ENCODE peak calls at places on chromosome 19, in five cellular contexts. G is HCEC 1CT; Q is stimulated activated CD4-positive, alpha-beta T cell treated with anti-CD3 and anti-CD28 coated beads, Interleukin-1b, Interleukin-23, amount 100 ng/mL, for 4 hours; I is GM04503; U is hippocampal formation. L is an unnamed sample.

GRCh38 chr19:39160523-39160861 is 34.9 kb downstream of the PAK4 start:
- DNase-seq in I (no peak), Q (no peak), G (no peak), U (no peak), L (no peak)

GRCh38 chr19:20238025-20238623 is 71.1 kb downstream of the ZNF486 start:
- DNase-seq in U (peak; percentile 46), I (peak; percentile 51), G (peak; percentile 65), Q (peak; percentile 72), L (peak; percentile 10)

GRCh38 chr19:4523306-4524110 is 5.2 kb upstream of the PLIN4 start:
- DNase-seq in G (peak; percentile 41), U (no peak), I (no peak), Q (no peak), L (no peak)

GRCh38 chr19:46192990-46193650 is 36.4 kb upstream of the IGFL1 start:
- DNase-seq in G (peak; percentile 30), Q (no peak), I (peak; percentile 53), U (no peak), L (peak; percentile 70)

GRCh38 chr19:2491130-2491801 is 15.3 kb downstream of the GADD45B start:
- DNase-seq in G (peak; percentile 84), I (peak; percentile 92), U (no peak), Q (no peak), L (peak; percentile 76)

GRCh38 chr19:58386166-58386575 is 898 bp upstream of the RPS5 start:
- DNase-seq in I (no peak), Q (no peak), U (no peak), G (no peak), L (no peak)

GRCh38 chr19:16736709-16737108 is 17.1 kb downstream of the NWD1 start:
- DNase-seq in I (no peak), G (no peak), U (no peak), Q (no peak), L (no peak)

GRCh38 chr19:19618384-19619051 is at the start of gene PBX4:
- DNase-seq in G (no peak), Q (peak; percentile 99), U (peak; percentile 82), I (peak; percentile 53), L (peak; percentile 92)

GRCh38 chr19:21472507-21472906 is 32.9 kb upstream of the ZNF429 start:
- DNase-seq in G (no peak), U (no peak), I (no peak), Q (no peak), L (no peak)

GRCh38 chr19:56153507-56153906 is 12.4 kb downstream of the ZNF444 start:
- DNase-seq in Q (no peak), U (no peak), I (no peak), G (no peak), L (no peak)

GRCh38 chr19:883661-884211 is 9.3 kb downstream of the MED16 start:
- DNase-seq in U (no peak), Q (no peak), G (no peak), I (no peak), L (peak; percentile 84)

GRCh38 chr19:35046461-35046860 is 4.9 kb downstream of the HPN start:
- DNase-seq in U (no peak), G (no peak), Q (no peak), I (no peak), L (no peak)

GRCh38 chr19:52148256-52148655 is 8.5 kb upstream of the ZNF616 start:
- DNase-seq in Q (no peak), U (no peak), G (no peak), I (no peak), L (no peak)

GRCh38 chr19:5828661-5829566 is 10.6 kb downstream of the FUT6 start:
- DNase-seq in U (no peak), G (no peak), I (no peak), Q (no peak), L (no peak)

GRCh38 chr19:13623686-13624405 is 117.6 kb upstream of the CACNA1A start:
- DNase-seq in U (no peak), I (no peak), Q (no peak), G (no peak), L (no peak)

GRCh38 chr19:33175886-33176669 is 18.1 kb upstream of the LRP3 start:
- DNase-seq in Q (no peak), G (peak; percentile 19), I (peak; percentile 16), U (no peak), L (peak; percentile 30)

GRCh38 chr19:37243206-37243632 is 25.2 kb downstream of the ZNF383 start:
- DNase-seq in U (no peak), I (no peak), Q (no peak), G (no peak), L (no peak)

GRCh38 chr19:57850553-57851017 is 926 bp downstream of the ZNF587 start:
- DNase-seq in G (peak; percentile 31), I (no peak), U (no peak), Q (no peak), L (peak; percentile 33)

L was measured in RWPE1.